ENCODE peak calls at places on chromosomes 4 and X, in ten cellular contexts. O, Y, B, C, D, A, L, Q, T and H are unnamed samples.

GRCh38 chr4:83071116-83071515 is 36.1 kb downstream of the COPS4 start:
- DNase-seq in O (peak), Y (no peak), B (no peak), C (no peak), D (no peak), A (no peak), L (no peak), Q (peak), T (no peak), H (peak)

GRCh38 chr4:40247350-40247749 is 50.5 kb downstream of the RHOH start:
- DNase-seq in O (no peak), Y (peak), B (peak), C (peak), D (no peak), A (no peak), L (peak), Q (no peak), T (no peak), H (no peak)

GRCh38 chr4:154506253-154506652 is 14.7 kb upstream of the DCHS2 start:
- DNase-seq in O (no peak), Y (no peak), B (peak), C (no peak), D (peak), A (peak), L (peak), Q (peak), T (no peak), H (peak)

GRCh38 chr4:118836763-118837507 is 1.0 kb upstream of the SEC24D start:
- DNase-seq in O (no peak), Y (no peak), B (no peak), C (no peak), D (no peak), A (no peak), L (peak), Q (no peak), T (no peak), H (peak)

GRCh38 chrX:100643212-100643611 is 787 bp upstream of the SRPX2 start:
- DNase-seq in O (no peak), Y (no peak), B (no peak), C (no peak), D (no peak), A (no peak), L (no peak), Q (no peak), T (no peak), H (no peak)

GRCh38 chr4:151653548-151653918 is 107.3 kb downstream of the GATB start:
- DNase-seq in O (no peak), Y (no peak), B (no peak), C (no peak), D (no peak), A (no peak), L (no peak), Q (no peak), T (no peak), H (no peak)

GRCh38 chr4:153022233-153022632 is 86.1 kb downstream of the FHDC1 start:
- DNase-seq in O (no peak), Y (no peak), B (peak), C (no peak), D (no peak), A (no peak), L (no peak), Q (no peak), T (peak), H (no peak)

GRCh38 chr4:154807042-154807630 is 26.1 kb downstream of the RBM46 start:
- DNase-seq in O (peak), Y (no peak), B (no peak), C (no peak), D (peak), A (peak), L (peak), Q (peak), T (no peak), H (peak)

GRCh38 chrX:131633285-131633917 is 89.5 kb downstream of the OR13H1 start:
- DNase-seq in O (peak), Y (no peak), B (peak), C (peak), D (peak), A (peak), L (peak), Q (peak), T (peak), H (peak)

GRCh38 chr4:14857475-14857874 is 144.8 kb upstream of the CPEB2 start:
- DNase-seq in O (no peak), Y (no peak), B (no peak), C (no peak), D (no peak), A (no peak), L (no peak), Q (no peak), T (no peak), H (no peak)

GRCh38 chr4:87574996-87575395 is 33.3 kb upstream of the DSPP start:
- DNase-seq in O (no peak), Y (no peak), B (no peak), C (no peak), D (no peak), A (peak), L (no peak), Q (no peak), T (no peak), H (peak)

GRCh38 chr4:3355266-3355748 is 62.5 kb downstream of the RGS12 start:
- DNase-seq in O (no peak), Y (no peak), B (no peak), C (no peak), D (no peak), A (no peak), L (no peak), Q (no peak), T (no peak), H (no peak)

GRCh38 chrX:56310581-56310980 is 78.4 kb downstream of the KLF8 start:
- DNase-seq in O (no peak), Y (no peak), B (no peak), C (no peak), D (no peak), A (no peak), L (no peak), Q (no peak), T (no peak), H (no peak)

GRCh38 chr4:113468165-113469022 is 293.1 kb downstream of the CAMK2D start:
- DNase-seq in O (peak), Y (no peak), B (peak), C (no peak), D (peak), A (peak), L (no peak), Q (peak), T (peak), H (peak)

GRCh38 chrX:11352296-11352741 is 59.1 kb downstream of the AMELX start:
- DNase-seq in O (no peak), Y (no peak), B (no peak), C (no peak), D (no peak), A (peak), L (no peak), Q (peak), T (no peak), H (no peak)

GRCh38 chr4:107283587-107284559 is 247.8 kb upstream of the DKK2 start:
- DNase-seq in O (peak), Y (no peak), B (no peak), C (no peak), D (peak), A (peak), L (no peak), Q (peak), T (no peak), H (peak)

GRCh38 chr4:7806724-7807123 is 132.9 kb downstream of the AFAP1 start:
- DNase-seq in O (peak), Y (peak), B (no peak), C (no peak), D (no peak), A (no peak), L (no peak), Q (peak), T (no peak), H (no peak)

GRCh38 chr4:137664055-137664405 is 131.7 kb upstream of the PCDH18 start:
- DNase-seq in O (peak), Y (no peak), B (no peak), C (no peak), D (peak), A (peak), L (no peak), Q (peak), T (no peak), H (peak)

GRCh38 chrX:129617420-129617819 is 37.3 kb downstream of the APLN start:
- DNase-seq in O (no peak), Y (no peak), B (no peak), C (no peak), D (no peak), A (no peak), L (no peak), Q (no peak), T (no peak), H (no peak)

GRCh38 chrX:70445197-70445656 is 592 bp downstream of the DLG3 start:
- DNase-seq in O (no peak), Y (no peak), B (no peak), C (no peak), D (peak), A (no peak), L (no peak), Q (no peak), T (no peak), H (no peak)
- H3K4me3 ChIP-seq in O (no peak), Y (peak), B (no peak), C (no peak), D (peak), A (peak), L (no peak), Q (no peak), T (no peak), H (no peak)

GRCh38 chr4:185113340-185113739 is 29.7 kb upstream of the SLC25A4 start:
- DNase-seq in O (no peak), Y (no peak), B (no peak), C (no peak), D (no peak), A (peak), L (no peak), Q (no peak), T (no peak), H (peak)
- H3K4me3 ChIP-seq in O (no peak), Y (no peak), B (no peak), C (no peak), D (no peak), A (no peak), L (no peak), Q (no peak), T (no peak), H (no peak)

GRCh38 chr4:188107931-188108843 is 1.2 kb downstream of the TRIML2 start:
- DNase-seq in O (no peak), Y (no peak), B (no peak), C (no peak), D (peak), A (no peak), L (no peak), Q (peak), T (no peak), H (peak)
- H3K4me3 ChIP-seq in O (no peak), Y (no peak), B (no peak), C (no peak), D (peak), A (no peak), L (no peak), Q (no peak), T (no peak), H (no peak)

DNA sequence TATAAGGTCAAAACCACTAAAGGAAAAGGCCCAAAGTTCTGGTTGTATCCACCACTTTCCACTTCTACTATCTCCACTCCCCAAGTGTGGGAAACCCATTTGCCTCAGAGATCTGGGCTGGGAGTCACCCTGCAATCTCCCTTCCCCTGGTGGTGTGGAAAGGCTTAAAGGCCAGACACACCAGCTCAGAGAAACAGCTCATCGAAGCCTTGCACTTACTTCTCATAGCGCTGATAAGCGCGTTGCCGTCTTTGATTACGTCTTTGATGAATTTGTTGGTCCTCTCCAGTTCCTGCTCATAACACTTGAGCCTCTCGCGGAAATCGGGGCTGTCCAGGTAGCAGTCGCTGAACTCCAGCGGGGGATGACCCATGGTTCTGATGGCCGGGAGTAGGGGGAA is 647 bp downstream of the OPHN1 start:
- DNase-seq in O (peak), Y (no peak), B (no peak), C (no peak), D (no peak), A (peak), L (no peak), Q (peak), T (no peak), H (no peak)
- H3K4me3 ChIP-seq in O (peak), Y (peak), B (no peak), C (peak), D (peak), A (peak), L (no peak), Q (peak), T (peak), H (peak)

GRCh38 chr4:112119358-112119783 is 25.9 kb upstream of the FAM241A start:
- DNase-seq in O (no peak), Y (no peak), B (no peak), C (no peak), D (no peak), A (no peak), L (no peak), Q (no peak), T (no peak), H (no peak)

GRCh38 chr4:112113786-112114185 is 31.5 kb upstream of the FAM241A start:
- DNase-seq in O (no peak), Y (no peak), B (no peak), C (no peak), D (no peak), A (no peak), L (no peak), Q (no peak), T (no peak), H (no peak)

GRCh38 chr4:112114452-112114851 is 30.8 kb upstream of the FAM241A start:
- DNase-seq in O (no peak), Y (no peak), B (no peak), C (no peak), D (no peak), A (no peak), L (no peak), Q (no peak), T (no peak), H (no peak)

GRCh38 chr4:112120021-112120420 is 25.2 kb upstream of the FAM241A start:
- DNase-seq in O (no peak), Y (no peak), B (no peak), C (no peak), D (no peak), A (no peak), L (no peak), Q (no peak), T (no peak), H (no peak)

DNA sequence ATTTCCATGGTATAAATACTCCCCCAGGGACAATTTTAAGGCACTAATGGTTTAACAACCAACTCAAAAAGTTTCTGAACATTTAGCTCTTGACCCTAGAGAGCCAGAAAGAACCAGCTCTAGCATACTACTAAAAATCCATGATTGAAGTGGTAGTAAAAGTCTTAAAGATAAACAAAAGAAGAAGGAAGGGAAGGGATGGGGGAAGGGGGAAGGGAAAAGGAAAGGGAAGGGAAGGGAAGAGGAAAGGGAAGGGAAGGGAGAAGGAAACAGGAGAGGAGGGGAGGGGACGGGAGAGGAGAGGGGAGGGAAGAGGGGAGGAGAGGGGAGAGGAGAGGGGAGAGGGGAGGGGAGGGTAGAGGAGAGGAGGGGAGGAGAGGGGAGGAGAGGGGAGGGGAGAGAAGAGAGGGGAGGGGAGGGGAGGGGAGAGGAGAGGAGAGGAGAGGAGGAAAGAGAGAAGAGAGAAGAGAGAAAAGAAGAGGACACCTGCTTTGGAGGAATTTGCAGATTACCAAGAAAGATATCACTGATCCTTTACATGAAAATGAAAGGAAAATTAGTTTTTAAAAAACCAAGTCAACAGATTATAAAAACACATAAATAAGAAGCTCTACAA is 26.4 kb upstream of the FAM241A start:
- DNase-seq in O (no peak), Y (no peak), B (no peak), C (no peak), D (no peak), A (no peak), L (no peak), Q (no peak), T (no peak), H (no peak)
- H3K4me3 ChIP-seq in O (no peak), Y (no peak), B (no peak), C (no peak), D (no peak), A (no peak), L (no peak), Q (no peak), T (no peak), H (no peak)

DNA sequence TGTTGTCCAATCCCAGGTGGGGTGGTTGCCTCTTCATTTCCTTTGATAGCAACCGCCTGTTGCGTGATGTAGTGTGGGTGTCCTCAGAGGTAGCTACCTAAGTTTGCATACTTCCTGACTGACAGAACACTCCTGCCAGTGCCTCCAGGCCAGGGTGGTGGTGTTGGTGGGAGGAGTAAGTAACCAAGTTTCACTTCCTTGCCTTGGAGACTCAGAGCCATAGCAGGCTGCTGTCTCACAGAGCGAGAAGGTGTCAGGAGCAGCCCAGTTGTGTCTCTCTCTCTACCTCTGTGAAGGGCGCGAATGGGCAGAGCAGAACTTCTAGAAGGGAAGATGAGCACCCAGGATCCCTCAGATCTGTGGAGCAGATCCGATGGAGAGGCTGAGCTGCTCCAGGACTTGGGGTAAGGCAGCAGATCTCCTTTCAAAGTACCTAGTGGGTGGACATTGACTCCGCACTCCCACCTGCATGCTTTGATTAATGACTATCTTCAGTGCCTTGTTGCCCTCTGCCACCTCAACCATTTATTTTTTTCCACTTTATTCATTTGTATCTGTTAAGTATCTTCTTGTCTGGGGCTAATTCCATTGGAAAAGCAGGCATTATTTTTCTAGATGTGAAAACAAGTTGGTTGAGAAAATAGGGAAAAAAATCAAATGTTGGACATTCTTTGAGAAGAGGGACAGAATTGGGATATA is at the start of gene DAPP1:
- DNase-seq in O (no peak), Y (peak), B (peak), C (peak), D (no peak), A (no peak), L (peak), Q (no peak), T (peak), H (no peak)
- H3K4me3 ChIP-seq in O (no peak), Y (peak), B (no peak), C (peak), D (no peak), A (no peak), L (peak), Q (no peak), T (peak), H (no peak)